ENCODE peak calls at places on chromosomes 7 and 10, in nine cellular contexts. One of them, this sample, is unnamed. For H3K27me3, the result is how much of the 10 kb centered on the place peaks cover.

GRCh38 chr10:127755758-127756157 is 18.8 kb downstream of the FOXI2 start:
- DNase-seq in GM23338: no peak
- DNase-seq in A673: peak
- DNase-seq in heart right ventricle: no peak
- DNase-seq in cardiac muscle cell: no peak
- DNase-seq in astrocyte: no peak
- DNase-seq in AG04450: no peak
- DNase-seq in heart left ventricle: no peak
- DNase-seq in mammary epithelial cell: no peak
- DNase-seq in this sample: no peak

GRCh38 chr10:93074597-93075368 is 1.1 kb downstream of the CYP26A1 start:
- DNase-seq in mammary epithelial cell: no peak
- DNase-seq in A673: no peak
- DNase-seq in astrocyte: no peak
- DNase-seq in cardiac muscle cell: no peak
- DNase-seq in heart right ventricle: no peak
- DNase-seq in heart left ventricle: no peak
- DNase-seq in AG04450: no peak
- DNase-seq in GM23338: peak
- DNase-seq in this sample: peak

GRCh38 chr7:151607464-151607867 is 87.8 kb upstream of the RHEB start:
- DNase-seq in heart left ventricle: no peak
- DNase-seq in mammary epithelial cell: peak
- DNase-seq in GM23338: no peak
- DNase-seq in astrocyte: peak
- DNase-seq in A673: no peak
- DNase-seq in heart right ventricle: no peak
- DNase-seq in AG04450: no peak
- DNase-seq in cardiac muscle cell: no peak
- DNase-seq in this sample: no peak

GRCh38 chr7:79180533-79180932 is 272.9 kb downstream of the MAGI2 start:
- DNase-seq in mammary epithelial cell: no peak
- DNase-seq in AG04450: no peak
- DNase-seq in heart left ventricle: no peak
- DNase-seq in heart right ventricle: no peak
- DNase-seq in GM23338: no peak
- DNase-seq in astrocyte: no peak
- DNase-seq in A673: no peak
- DNase-seq in cardiac muscle cell: no peak
- DNase-seq in this sample: no peak

GRCh38 chr10:89160339-89160738 is 46.8 kb downstream of the CH25H start:
- DNase-seq in cardiac muscle cell: no peak
- DNase-seq in heart left ventricle: no peak
- DNase-seq in A673: no peak
- DNase-seq in AG04450: no peak
- DNase-seq in astrocyte: no peak
- DNase-seq in heart right ventricle: no peak
- DNase-seq in GM23338: no peak
- DNase-seq in mammary epithelial cell: no peak
- DNase-seq in this sample: no peak

GRCh38 chr7:87359366-87359765 is 13.9 kb downstream of the CROT start:
- DNase-seq in mammary epithelial cell: peak
- DNase-seq in heart right ventricle: no peak
- DNase-seq in GM23338: no peak
- DNase-seq in A673: no peak
- DNase-seq in cardiac muscle cell: no peak
- DNase-seq in AG04450: no peak
- DNase-seq in heart left ventricle: no peak
- DNase-seq in astrocyte: peak
- DNase-seq in this sample: no peak

GRCh38 chr10:77038412-77038806 is 599.2 kb downstream of the KCNMA1 start:
- DNase-seq in astrocyte: no peak
- DNase-seq in AG04450: no peak
- DNase-seq in heart right ventricle: no peak
- DNase-seq in heart left ventricle: no peak
- DNase-seq in A673: peak
- DNase-seq in GM23338: no peak
- DNase-seq in mammary epithelial cell: no peak
- DNase-seq in cardiac muscle cell: no peak
- DNase-seq in this sample: no peak

GRCh38 chr10:73998623-73999622 is 1.0 kb downstream of the VCL start:
- DNase-seq in mammary epithelial cell: peak
- DNase-seq in heart right ventricle: peak
- DNase-seq in heart left ventricle: peak
- DNase-seq in cardiac muscle cell: peak
- DNase-seq in A673: peak
- DNase-seq in AG04450: peak
- DNase-seq in astrocyte: peak
- DNase-seq in GM23338: peak
- DNase-seq in this sample: peak

GRCh38 chr7:50467817-50468610 is 17.9 kb upstream of the FIGNL1 start:
- DNase-seq in mammary epithelial cell: peak
- DNase-seq in AG04450: peak
- DNase-seq in A673: peak
- DNase-seq in heart left ventricle: peak
- DNase-seq in heart right ventricle: peak
- DNase-seq in astrocyte: peak
- DNase-seq in cardiac muscle cell: peak
- DNase-seq in GM23338: peak
- DNase-seq in this sample: peak

GRCh38 chr10:77837248-77837924 is 89.2 kb downstream of the DLG5 start:
- DNase-seq in A673: peak
- DNase-seq in AG04450: peak
- DNase-seq in GM23338: peak
- DNase-seq in mammary epithelial cell: peak
- DNase-seq in heart left ventricle: no peak
- DNase-seq in astrocyte: peak
- DNase-seq in heart right ventricle: no peak
- DNase-seq in cardiac muscle cell: peak
- DNase-seq in this sample: no peak

GRCh38 chr7:116432517-116432916 is 67.0 kb upstream of the CAV2 start:
- DNase-seq in astrocyte: no peak
- DNase-seq in cardiac muscle cell: no peak
- DNase-seq in mammary epithelial cell: no peak
- DNase-seq in A673: no peak
- DNase-seq in GM23338: no peak
- DNase-seq in AG04450: no peak
- DNase-seq in heart left ventricle: no peak
- DNase-seq in heart right ventricle: no peak
- DNase-seq in this sample: no peak

GRCh38 chr10:123331438-123331837 is 177.2 kb downstream of the BUB3 start:
- DNase-seq in heart left ventricle: no peak
- DNase-seq in GM23338: no peak
- DNase-seq in AG04450: no peak
- DNase-seq in heart right ventricle: no peak
- DNase-seq in A673: no peak
- DNase-seq in astrocyte: peak
- DNase-seq in cardiac muscle cell: no peak
- DNase-seq in mammary epithelial cell: peak
- DNase-seq in this sample: no peak

GRCh38 chr7:28093617-28094232 is 86.9 kb downstream of the JAZF1 start:
- DNase-seq in cardiac muscle cell: peak
- DNase-seq in A673: peak
- DNase-seq in mammary epithelial cell: peak
- DNase-seq in GM23338: peak
- DNase-seq in heart left ventricle: peak
- DNase-seq in AG04450: no peak
- DNase-seq in astrocyte: no peak
- DNase-seq in heart right ventricle: peak
- DNase-seq in this sample: peak

DNA sequence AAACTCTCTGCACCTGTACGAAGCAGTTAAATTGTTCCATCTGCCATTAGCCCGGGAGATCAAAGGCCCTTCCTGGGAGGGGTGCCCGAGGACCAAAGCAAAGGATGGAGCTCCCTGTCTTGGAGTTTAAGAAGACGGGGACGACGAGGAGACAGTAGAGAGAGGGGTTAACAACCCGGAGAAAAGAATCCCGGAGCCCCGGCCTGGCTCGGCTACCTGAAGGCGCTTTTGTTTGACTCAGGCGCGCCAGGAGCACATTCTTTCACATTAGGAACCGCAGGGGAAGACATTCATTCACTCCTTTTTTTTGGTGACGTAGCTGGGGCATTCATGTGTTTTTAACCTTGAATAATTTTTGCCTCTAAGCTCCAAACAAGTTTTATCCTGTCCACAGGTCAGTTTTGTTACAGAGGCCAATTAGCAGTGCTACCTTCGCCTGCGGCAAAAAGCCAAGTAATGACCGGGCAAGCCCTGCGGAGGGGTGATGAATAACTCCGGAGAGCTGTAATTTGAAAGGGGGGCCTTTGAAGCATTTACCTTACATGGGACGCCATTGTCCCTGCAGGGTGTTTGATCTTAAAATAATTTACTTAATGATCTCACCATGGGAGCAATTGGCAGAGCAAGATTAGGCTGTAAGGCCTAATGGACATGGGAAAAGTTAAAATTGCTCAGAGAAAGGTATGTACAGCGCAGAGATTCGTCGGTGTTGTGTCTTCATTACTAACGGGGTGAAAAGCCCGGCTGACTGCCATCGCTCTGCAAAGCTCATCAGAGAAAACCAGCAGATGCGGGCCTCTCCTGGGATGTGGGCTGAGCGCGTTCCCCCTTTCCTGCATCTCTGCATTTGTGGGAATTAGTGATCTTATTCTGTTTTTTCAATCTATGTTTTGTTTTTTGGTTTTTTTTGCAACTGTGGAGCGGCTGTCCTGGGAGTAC is 257.9 kb upstream of the SP4 start:
- DNase-seq in astrocyte: no peak
- DNase-seq in AG04450: no peak
- DNase-seq in cardiac muscle cell: peak
- DNase-seq in A673: no peak
- DNase-seq in heart right ventricle: no peak
- DNase-seq in mammary epithelial cell: peak
- DNase-seq in GM23338: peak
- DNase-seq in heart left ventricle: no peak
- DNase-seq in this sample: no peak
- H3K27ac ChIP-seq in astrocyte: no peak
- H3K27ac ChIP-seq in AG04450: no peak
- H3K27ac ChIP-seq in cardiac muscle cell: no peak
- H3K27ac ChIP-seq in A673: no peak
- H3K27ac ChIP-seq in heart right ventricle: no peak
- H3K27ac ChIP-seq in mammary epithelial cell: no peak
- H3K27ac ChIP-seq in GM23338: peak
- H3K27ac ChIP-seq in heart left ventricle: no peak
- H3K27ac ChIP-seq in this sample: no peak

GRCh38 chr7:29196971-29197370 is 2.4 kb downstream of the CHN2 start:
- DNase-seq in AG04450: no peak
- DNase-seq in GM23338: no peak
- DNase-seq in cardiac muscle cell: no peak
- DNase-seq in mammary epithelial cell: no peak
- DNase-seq in A673: no peak
- DNase-seq in astrocyte: no peak
- DNase-seq in heart right ventricle: no peak
- DNase-seq in heart left ventricle: no peak
- DNase-seq in this sample: no peak
- H3K27me3 ChIP-seq in AG04450: under half
- H3K27me3 ChIP-seq in GM23338: half or more
- H3K27me3 ChIP-seq in cardiac muscle cell: half or more
- H3K27me3 ChIP-seq in mammary epithelial cell: under half
- H3K27me3 ChIP-seq in A673: under half
- H3K27me3 ChIP-seq in astrocyte: under half
- H3K27me3 ChIP-seq in heart right ventricle: under half
- H3K27me3 ChIP-seq in heart left ventricle: under half
- H3K27me3 ChIP-seq in this sample: under half

GRCh38 chr10:12823361-12823760 is 178.2 kb downstream of the CCDC3 start:
- DNase-seq in cardiac muscle cell: no peak
- DNase-seq in astrocyte: no peak
- DNase-seq in GM23338: no peak
- DNase-seq in mammary epithelial cell: no peak
- DNase-seq in AG04450: no peak
- DNase-seq in A673: no peak
- DNase-seq in heart right ventricle: no peak
- DNase-seq in heart left ventricle: no peak
- DNase-seq in this sample: no peak
- H3K27ac ChIP-seq in cardiac muscle cell: peak
- H3K27ac ChIP-seq in astrocyte: no peak
- H3K27ac ChIP-seq in GM23338: no peak
- H3K27ac ChIP-seq in mammary epithelial cell: no peak
- H3K27ac ChIP-seq in AG04450: no peak
- H3K27ac ChIP-seq in A673: no peak
- H3K27ac ChIP-seq in heart right ventricle: no peak
- H3K27ac ChIP-seq in heart left ventricle: no peak
- H3K27ac ChIP-seq in this sample: no peak

DNA sequence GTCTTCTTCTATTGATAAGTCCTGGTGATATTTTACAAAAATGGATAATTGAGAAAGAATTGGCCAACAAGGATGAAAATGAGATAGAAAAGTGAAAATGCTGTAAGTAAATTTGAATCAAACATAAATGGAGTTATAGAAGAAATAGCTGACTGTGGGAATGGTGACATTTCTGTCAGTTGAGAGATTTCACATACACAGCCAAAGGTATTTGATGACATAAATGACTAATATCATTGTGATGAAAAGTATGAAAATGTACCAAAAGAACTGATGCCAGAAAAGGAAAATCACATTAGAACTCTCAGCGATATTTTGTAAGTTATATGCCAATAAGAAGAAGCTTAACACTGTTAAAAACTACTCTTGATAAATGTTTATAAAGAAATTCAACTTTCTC is 54.9 kb downstream of the TFPI2 start:
- DNase-seq in astrocyte: peak
- DNase-seq in heart right ventricle: no peak
- DNase-seq in GM23338: no peak
- DNase-seq in A673: no peak
- DNase-seq in heart left ventricle: no peak
- DNase-seq in mammary epithelial cell: no peak
- DNase-seq in cardiac muscle cell: no peak
- DNase-seq in AG04450: no peak
- DNase-seq in this sample: no peak
- H3K27me3 ChIP-seq in astrocyte: under half
- H3K27me3 ChIP-seq in heart right ventricle: under half
- H3K27me3 ChIP-seq in GM23338: under half
- H3K27me3 ChIP-seq in A673: half or more
- H3K27me3 ChIP-seq in heart left ventricle: under half
- H3K27me3 ChIP-seq in mammary epithelial cell: under half
- H3K27me3 ChIP-seq in cardiac muscle cell: under half
- H3K27me3 ChIP-seq in AG04450: under half
- H3K27me3 ChIP-seq in this sample: under half

DNA sequence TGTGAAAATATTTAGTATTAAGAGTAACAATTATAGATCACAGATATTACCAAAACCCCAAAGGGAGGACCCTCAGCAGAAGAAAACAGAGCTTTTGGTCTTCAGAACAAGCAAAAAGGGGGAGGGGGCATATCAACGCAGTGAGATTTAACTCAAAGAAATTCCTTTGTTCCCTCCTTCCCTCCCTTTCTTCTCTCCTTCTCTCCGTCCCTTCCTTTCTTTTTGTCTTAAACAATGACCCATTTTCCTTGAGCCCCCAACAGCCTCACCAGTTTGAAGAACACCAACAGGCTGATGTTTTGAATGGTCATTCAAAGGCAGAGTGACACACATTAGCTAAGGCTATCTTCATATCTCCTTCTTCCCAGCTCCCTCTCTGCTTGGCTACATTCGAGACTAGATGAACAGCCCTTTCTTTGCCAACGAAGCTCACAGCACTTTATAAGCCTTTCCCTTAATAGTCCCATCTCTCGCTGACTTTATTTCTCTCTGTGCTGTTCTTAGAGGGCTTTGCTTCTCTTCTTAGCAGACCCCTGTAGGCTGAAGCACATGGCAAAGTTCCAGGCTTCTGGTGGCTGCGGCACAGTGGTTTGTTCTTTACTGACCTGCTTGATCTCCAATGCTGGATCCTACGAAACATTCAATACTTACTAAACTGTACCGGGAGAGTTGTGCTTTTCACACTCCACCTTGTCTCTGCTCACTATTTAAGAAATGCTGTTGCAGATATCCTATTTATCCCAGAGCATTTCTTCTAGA is 75.6 kb upstream of the KCNIP2 start:
- DNase-seq in A673: no peak
- DNase-seq in AG04450: no peak
- DNase-seq in astrocyte: no peak
- DNase-seq in heart right ventricle: no peak
- DNase-seq in mammary epithelial cell: no peak
- DNase-seq in GM23338: peak
- DNase-seq in cardiac muscle cell: no peak
- DNase-seq in heart left ventricle: no peak
- DNase-seq in this sample: no peak
- H3K27ac ChIP-seq in A673: no peak
- H3K27ac ChIP-seq in AG04450: no peak
- H3K27ac ChIP-seq in astrocyte: no peak
- H3K27ac ChIP-seq in heart right ventricle: no peak
- H3K27ac ChIP-seq in mammary epithelial cell: no peak
- H3K27ac ChIP-seq in GM23338: peak
- H3K27ac ChIP-seq in cardiac muscle cell: no peak
- H3K27ac ChIP-seq in heart left ventricle: no peak
- H3K27ac ChIP-seq in this sample: no peak